ENCODE peak calls at places on chromosome 4, in eight cellular contexts. One of them, this sample, is unnamed.

GRCh38 chr4:77434299-77435092 is 171.1 kb upstream of the CXCL13 start:
- DNase-seq in activated CD8-positive, alpha-beta memory T cell treated with anti-CD3 and anti-CD28 coated beads for 1 hour: no peak
- DNase-seq in Ammon's horn: no peak
- DNase-seq in KG1: no peak
- DNase-seq in activated CD4-positive, alpha-beta T cell treated with anti-CD3 and anti-CD28 coated beads, Interleukin-2, amount 10 ng/mL, durations not matched to agents 7 days and 5 days: no peak
- DNase-seq in NCI-H1092 treated with DMSO at 0.1 percent for 48 hours: no peak
- DNase-seq in psoas muscle: no peak
- DNase-seq in H4: no peak
- DNase-seq in this sample: no peak

GRCh38 chr4:1476140-1476513 is 69.9 kb upstream of the NKX1-1 start:
- DNase-seq in activated CD8-positive, alpha-beta memory T cell treated with anti-CD3 and anti-CD28 coated beads for 1 hour: no peak
- DNase-seq in Ammon's horn: no peak
- DNase-seq in KG1: no peak
- DNase-seq in activated CD4-positive, alpha-beta T cell treated with anti-CD3 and anti-CD28 coated beads, Interleukin-2, amount 10 ng/mL, durations not matched to agents 7 days and 5 days: no peak
- DNase-seq in NCI-H1092 treated with DMSO at 0.1 percent for 48 hours: no peak
- DNase-seq in psoas muscle: no peak
- DNase-seq in H4: no peak
- DNase-seq in this sample: no peak

GRCh38 chr4:113673450-113673849 is 88.1 kb downstream of the CAMK2D start:
- DNase-seq in activated CD8-positive, alpha-beta memory T cell treated with anti-CD3 and anti-CD28 coated beads for 1 hour: no peak
- DNase-seq in Ammon's horn: no peak
- DNase-seq in KG1: no peak
- DNase-seq in activated CD4-positive, alpha-beta T cell treated with anti-CD3 and anti-CD28 coated beads, Interleukin-2, amount 10 ng/mL, durations not matched to agents 7 days and 5 days: no peak
- DNase-seq in NCI-H1092 treated with DMSO at 0.1 percent for 48 hours: no peak
- DNase-seq in psoas muscle: no peak
- DNase-seq in H4: peak
- DNase-seq in this sample: no peak

GRCh38 chr4:56326363-56326762 is 60.9 kb downstream of the AASDH start:
- DNase-seq in activated CD8-positive, alpha-beta memory T cell treated with anti-CD3 and anti-CD28 coated beads for 1 hour: no peak
- DNase-seq in Ammon's horn: no peak
- DNase-seq in KG1: no peak
- DNase-seq in activated CD4-positive, alpha-beta T cell treated with anti-CD3 and anti-CD28 coated beads, Interleukin-2, amount 10 ng/mL, durations not matched to agents 7 days and 5 days: no peak
- DNase-seq in NCI-H1092 treated with DMSO at 0.1 percent for 48 hours: no peak
- DNase-seq in psoas muscle: no peak
- DNase-seq in H4: no peak
- DNase-seq in this sample: no peak

GRCh38 chr4:45442466-45442865 is 681.4 kb downstream of the GABRG1 start:
- DNase-seq in activated CD8-positive, alpha-beta memory T cell treated with anti-CD3 and anti-CD28 coated beads for 1 hour: no peak
- DNase-seq in Ammon's horn: peak
- DNase-seq in KG1: no peak
- DNase-seq in activated CD4-positive, alpha-beta T cell treated with anti-CD3 and anti-CD28 coated beads, Interleukin-2, amount 10 ng/mL, durations not matched to agents 7 days and 5 days: no peak
- DNase-seq in NCI-H1092 treated with DMSO at 0.1 percent for 48 hours: no peak
- DNase-seq in psoas muscle: no peak
- DNase-seq in H4: peak
- DNase-seq in this sample: no peak

GRCh38 chr4:152536545-152537182 is 772 bp upstream of the FBXW7 start:
- DNase-seq in activated CD8-positive, alpha-beta memory T cell treated with anti-CD3 and anti-CD28 coated beads for 1 hour: peak
- DNase-seq in Ammon's horn: no peak
- DNase-seq in KG1: no peak
- DNase-seq in activated CD4-positive, alpha-beta T cell treated with anti-CD3 and anti-CD28 coated beads, Interleukin-2, amount 10 ng/mL, durations not matched to agents 7 days and 5 days: peak
- DNase-seq in NCI-H1092 treated with DMSO at 0.1 percent for 48 hours: no peak
- DNase-seq in psoas muscle: no peak
- DNase-seq in H4: peak
- DNase-seq in this sample: no peak

GRCh38 chr4:1981251-1982055 is 27.3 kb downstream of the NELFA start:
- DNase-seq in activated CD8-positive, alpha-beta memory T cell treated with anti-CD3 and anti-CD28 coated beads for 1 hour: no peak
- DNase-seq in Ammon's horn: no peak
- DNase-seq in KG1: no peak
- DNase-seq in activated CD4-positive, alpha-beta T cell treated with anti-CD3 and anti-CD28 coated beads, Interleukin-2, amount 10 ng/mL, durations not matched to agents 7 days and 5 days: no peak
- DNase-seq in NCI-H1092 treated with DMSO at 0.1 percent for 48 hours: no peak
- DNase-seq in psoas muscle: peak
- DNase-seq in H4: no peak
- DNase-seq in this sample: no peak

GRCh38 chr4:124596811-124597210 is 115.7 kb downstream of the ANKRD50 start:
- DNase-seq in activated CD8-positive, alpha-beta memory T cell treated with anti-CD3 and anti-CD28 coated beads for 1 hour: no peak
- DNase-seq in Ammon's horn: no peak
- DNase-seq in KG1: no peak
- DNase-seq in activated CD4-positive, alpha-beta T cell treated with anti-CD3 and anti-CD28 coated beads, Interleukin-2, amount 10 ng/mL, durations not matched to agents 7 days and 5 days: no peak
- DNase-seq in NCI-H1092 treated with DMSO at 0.1 percent for 48 hours: no peak
- DNase-seq in psoas muscle: no peak
- DNase-seq in H4: no peak
- DNase-seq in this sample: no peak

GRCh38 chr4:6885953-6886557 is 23.6 kb upstream of the TBC1D14 start:
- DNase-seq in activated CD8-positive, alpha-beta memory T cell treated with anti-CD3 and anti-CD28 coated beads for 1 hour: no peak
- DNase-seq in Ammon's horn: peak
- DNase-seq in KG1: no peak
- DNase-seq in activated CD4-positive, alpha-beta T cell treated with anti-CD3 and anti-CD28 coated beads, Interleukin-2, amount 10 ng/mL, durations not matched to agents 7 days and 5 days: no peak
- DNase-seq in NCI-H1092 treated with DMSO at 0.1 percent for 48 hours: peak
- DNase-seq in psoas muscle: peak
- DNase-seq in H4: no peak
- DNase-seq in this sample: peak

GRCh38 chr4:102423375-102423774 is 77.8 kb upstream of the NFKB1 start:
- DNase-seq in activated CD8-positive, alpha-beta memory T cell treated with anti-CD3 and anti-CD28 coated beads for 1 hour: no peak
- DNase-seq in Ammon's horn: no peak
- DNase-seq in KG1: no peak
- DNase-seq in activated CD4-positive, alpha-beta T cell treated with anti-CD3 and anti-CD28 coated beads, Interleukin-2, amount 10 ng/mL, durations not matched to agents 7 days and 5 days: no peak
- DNase-seq in NCI-H1092 treated with DMSO at 0.1 percent for 48 hours: no peak
- DNase-seq in psoas muscle: no peak
- DNase-seq in H4: no peak
- DNase-seq in this sample: no peak

GRCh38 chr4:113559947-113560346 is 201.6 kb downstream of the CAMK2D start:
- DNase-seq in activated CD8-positive, alpha-beta memory T cell treated with anti-CD3 and anti-CD28 coated beads for 1 hour: no peak
- DNase-seq in Ammon's horn: no peak
- DNase-seq in KG1: no peak
- DNase-seq in activated CD4-positive, alpha-beta T cell treated with anti-CD3 and anti-CD28 coated beads, Interleukin-2, amount 10 ng/mL, durations not matched to agents 7 days and 5 days: no peak
- DNase-seq in NCI-H1092 treated with DMSO at 0.1 percent for 48 hours: no peak
- DNase-seq in psoas muscle: no peak
- DNase-seq in H4: no peak
- DNase-seq in this sample: no peak

GRCh38 chr4:80307183-80307735 is 28.3 kb upstream of the CFAP299 start:
- DNase-seq in activated CD8-positive, alpha-beta memory T cell treated with anti-CD3 and anti-CD28 coated beads for 1 hour: no peak
- DNase-seq in Ammon's horn: no peak
- DNase-seq in KG1: no peak
- DNase-seq in activated CD4-positive, alpha-beta T cell treated with anti-CD3 and anti-CD28 coated beads, Interleukin-2, amount 10 ng/mL, durations not matched to agents 7 days and 5 days: no peak
- DNase-seq in NCI-H1092 treated with DMSO at 0.1 percent for 48 hours: peak
- DNase-seq in psoas muscle: no peak
- DNase-seq in H4: peak
- DNase-seq in this sample: no peak

GRCh38 chr4:147136308-147136707 is 190.6 kb upstream of the TTC29 start:
- DNase-seq in activated CD8-positive, alpha-beta memory T cell treated with anti-CD3 and anti-CD28 coated beads for 1 hour: no peak
- DNase-seq in Ammon's horn: no peak
- DNase-seq in KG1: no peak
- DNase-seq in activated CD4-positive, alpha-beta T cell treated with anti-CD3 and anti-CD28 coated beads, Interleukin-2, amount 10 ng/mL, durations not matched to agents 7 days and 5 days: no peak
- DNase-seq in NCI-H1092 treated with DMSO at 0.1 percent for 48 hours: no peak
- DNase-seq in psoas muscle: no peak
- DNase-seq in H4: peak
- DNase-seq in this sample: no peak

GRCh38 chr4:2545321-2546013 is 9.0 kb downstream of the FAM193A start:
- DNase-seq in activated CD8-positive, alpha-beta memory T cell treated with anti-CD3 and anti-CD28 coated beads for 1 hour: no peak
- DNase-seq in Ammon's horn: no peak
- DNase-seq in KG1: no peak
- DNase-seq in activated CD4-positive, alpha-beta T cell treated with anti-CD3 and anti-CD28 coated beads, Interleukin-2, amount 10 ng/mL, durations not matched to agents 7 days and 5 days: no peak
- DNase-seq in NCI-H1092 treated with DMSO at 0.1 percent for 48 hours: no peak
- DNase-seq in psoas muscle: no peak
- DNase-seq in H4: no peak
- DNase-seq in this sample: no peak

GRCh38 chr4:107120661-107121060 is 84.5 kb upstream of the DKK2 start:
- DNase-seq in activated CD8-positive, alpha-beta memory T cell treated with anti-CD3 and anti-CD28 coated beads for 1 hour: no peak
- DNase-seq in Ammon's horn: no peak
- DNase-seq in KG1: no peak
- DNase-seq in activated CD4-positive, alpha-beta T cell treated with anti-CD3 and anti-CD28 coated beads, Interleukin-2, amount 10 ng/mL, durations not matched to agents 7 days and 5 days: no peak
- DNase-seq in NCI-H1092 treated with DMSO at 0.1 percent for 48 hours: no peak
- DNase-seq in psoas muscle: no peak
- DNase-seq in H4: no peak
- DNase-seq in this sample: no peak

GRCh38 chr4:81811562-81812293 is 340.0 kb upstream of the RASGEF1B start:
- DNase-seq in activated CD8-positive, alpha-beta memory T cell treated with anti-CD3 and anti-CD28 coated beads for 1 hour: no peak
- DNase-seq in Ammon's horn: no peak
- DNase-seq in KG1: no peak
- DNase-seq in activated CD4-positive, alpha-beta T cell treated with anti-CD3 and anti-CD28 coated beads, Interleukin-2, amount 10 ng/mL, durations not matched to agents 7 days and 5 days: no peak
- DNase-seq in NCI-H1092 treated with DMSO at 0.1 percent for 48 hours: no peak
- DNase-seq in psoas muscle: no peak
- DNase-seq in H4: no peak
- DNase-seq in this sample: no peak

GRCh38 chr4:112813790-112814189 is 176.8 kb downstream of the LARP7 start:
- DNase-seq in activated CD8-positive, alpha-beta memory T cell treated with anti-CD3 and anti-CD28 coated beads for 1 hour: no peak
- DNase-seq in Ammon's horn: no peak
- DNase-seq in KG1: no peak
- DNase-seq in activated CD4-positive, alpha-beta T cell treated with anti-CD3 and anti-CD28 coated beads, Interleukin-2, amount 10 ng/mL, durations not matched to agents 7 days and 5 days: no peak
- DNase-seq in NCI-H1092 treated with DMSO at 0.1 percent for 48 hours: no peak
- DNase-seq in psoas muscle: no peak
- DNase-seq in H4: peak
- DNase-seq in this sample: no peak

GRCh38 chr4:138181288-138181687 is 60.9 kb downstream of the SLC7A11 start:
- DNase-seq in activated CD8-positive, alpha-beta memory T cell treated with anti-CD3 and anti-CD28 coated beads for 1 hour: no peak
- DNase-seq in Ammon's horn: peak
- DNase-seq in KG1: no peak
- DNase-seq in activated CD4-positive, alpha-beta T cell treated with anti-CD3 and anti-CD28 coated beads, Interleukin-2, amount 10 ng/mL, durations not matched to agents 7 days and 5 days: no peak
- DNase-seq in NCI-H1092 treated with DMSO at 0.1 percent for 48 hours: no peak
- DNase-seq in psoas muscle: no peak
- DNase-seq in H4: no peak
- DNase-seq in this sample: no peak

GRCh38 chr4:129146639-129147038 is 50.7 kb downstream of the C4orf33 start:
- DNase-seq in activated CD8-positive, alpha-beta memory T cell treated with anti-CD3 and anti-CD28 coated beads for 1 hour: no peak
- DNase-seq in Ammon's horn: no peak
- DNase-seq in KG1: no peak
- DNase-seq in activated CD4-positive, alpha-beta T cell treated with anti-CD3 and anti-CD28 coated beads, Interleukin-2, amount 10 ng/mL, durations not matched to agents 7 days and 5 days: no peak
- DNase-seq in NCI-H1092 treated with DMSO at 0.1 percent for 48 hours: no peak
- DNase-seq in psoas muscle: no peak
- DNase-seq in H4: no peak
- DNase-seq in this sample: no peak

GRCh38 chr4:174262624-174263444 is 20.6 kb downstream of the FBXO8 start:
- DNase-seq in activated CD8-positive, alpha-beta memory T cell treated with anti-CD3 and anti-CD28 coated beads for 1 hour: no peak
- DNase-seq in Ammon's horn: no peak
- DNase-seq in KG1: no peak
- DNase-seq in activated CD4-positive, alpha-beta T cell treated with anti-CD3 and anti-CD28 coated beads, Interleukin-2, amount 10 ng/mL, durations not matched to agents 7 days and 5 days: no peak
- DNase-seq in NCI-H1092 treated with DMSO at 0.1 percent for 48 hours: no peak
- DNase-seq in psoas muscle: no peak
- DNase-seq in H4: no peak
- DNase-seq in this sample: no peak

GRCh38 chr4:143587703-143588102 is 74.2 kb downstream of the SMARCA5 start:
- DNase-seq in activated CD8-positive, alpha-beta memory T cell treated with anti-CD3 and anti-CD28 coated beads for 1 hour: no peak
- DNase-seq in Ammon's horn: no peak
- DNase-seq in KG1: no peak
- DNase-seq in activated CD4-positive, alpha-beta T cell treated with anti-CD3 and anti-CD28 coated beads, Interleukin-2, amount 10 ng/mL, durations not matched to agents 7 days and 5 days: no peak
- DNase-seq in NCI-H1092 treated with DMSO at 0.1 percent for 48 hours: peak
- DNase-seq in psoas muscle: no peak
- DNase-seq in H4: no peak
- DNase-seq in this sample: no peak

GRCh38 chr4:77418333-77418732 is 187.3 kb upstream of the CXCL13 start:
- DNase-seq in activated CD8-positive, alpha-beta memory T cell treated with anti-CD3 and anti-CD28 coated beads for 1 hour: no peak
- DNase-seq in Ammon's horn: peak
- DNase-seq in KG1: no peak
- DNase-seq in activated CD4-positive, alpha-beta T cell treated with anti-CD3 and anti-CD28 coated beads, Interleukin-2, amount 10 ng/mL, durations not matched to agents 7 days and 5 days: peak
- DNase-seq in NCI-H1092 treated with DMSO at 0.1 percent for 48 hours: peak
- DNase-seq in psoas muscle: no peak
- DNase-seq in H4: no peak
- DNase-seq in this sample: no peak